ENCODE peak calls at places on chromosomes 3 and 15, in eight cellular contexts. E is SK-N-SH, R is GM23248, M is PC-3, K is OCI-LY7, N is HCT116, F is PC-9, D is hepatocyte. W is an unnamed sample.

GRCh38 chr3:66378256-66378655 is 122.6 kb downstream of the LRIG1 start:
- DNase-seq in E (peak; percentile 60), R (peak; percentile 41), M (peak; percentile 10), K (peak; percentile 57), N (peak; percentile 6), F (no peak), D (no peak), W (peak; percentile 86)

GRCh38 chr3:127829537-127829936 is 7.2 kb upstream of the MGLL start:
- DNase-seq in E (no peak), R (peak; percentile 34), M (no peak), K (peak; percentile 16), N (no peak), F (no peak), D (no peak), W (no peak)

GRCh38 chr15:98421419-98422085 is 226.8 kb upstream of the IGF1R start:
- DNase-seq in E (peak; percentile 92), R (peak; percentile 75), M (peak; percentile 53), K (peak; percentile 26), N (peak; percentile 10), F (peak; percentile 55), D (peak; percentile 84), W (peak; percentile 91)

GRCh38 chr15:98799991-98800390 is 151.7 kb downstream of the IGF1R start:
- DNase-seq in E (no peak), R (peak; percentile 30), M (no peak), K (no peak), N (no peak), F (no peak), D (no peak), W (no peak)

GRCh38 chr3:107674371-107674770 is 151.6 kb downstream of the BBX start:
- DNase-seq in E (no peak), R (peak; percentile 87), M (no peak), K (no peak), N (no peak), F (no peak), D (no peak), W (no peak)

GRCh38 chr3:150870406-150870805 is 34.8 kb downstream of the MINDY4B start:
- DNase-seq in E (no peak), R (peak; percentile 73), M (no peak), K (no peak), N (no peak), F (no peak), D (no peak), W (no peak)

GRCh38 chr3:114714237-114714636 is 420.4 kb downstream of the TIGIT start:
- DNase-seq in E (no peak), R (no peak), M (no peak), K (no peak), N (no peak), F (no peak), D (no peak), W (peak; percentile 36)

GRCh38 chr3:194255252-194256039 is 95.7 kb downstream of the CPN2 start:
- DNase-seq in E (peak; percentile 71), R (no peak), M (no peak), K (peak; percentile 18), N (no peak), F (no peak), D (peak; percentile 60), W (no peak)

GRCh38 chr3:160006282-160007163 is 17.9 kb downstream of the IL12A start:
- DNase-seq in E (peak; percentile 77), R (peak; percentile 82), M (peak; percentile 84), K (peak; percentile 42), N (peak; percentile 73), F (peak; percentile 61), D (peak; percentile 77), W (peak; percentile 73)

GRCh38 chr3:58237238-58237939 is at the start of gene ABHD6:
- DNase-seq in E (peak; percentile 94), R (peak; percentile 86), M (peak; percentile 66), K (peak; percentile 86), N (peak; percentile 33), F (peak; percentile 77), D (peak; percentile 89), W (peak; percentile 83)

GRCh38 chr15:59997070-59997701 is 6.9 kb upstream of the FOXB1 start:
- DNase-seq in E (peak; percentile 30), R (no peak), M (peak; percentile 42), K (no peak), N (no peak), F (peak; percentile 45), D (no peak), W (peak; percentile 98)

GRCh38 chr3:149382518-149382917 is 5.1 kb upstream of the TM4SF1 start:
- DNase-seq in E (no peak), R (peak; percentile 7), M (no peak), K (no peak), N (no peak), F (no peak), D (no peak), W (no peak)

GRCh38 chr3:172595648-172596393 is 72.6 kb upstream of the TNFSF10 start:
- DNase-seq in E (no peak), R (peak; percentile 86), M (peak; percentile 77), K (peak; percentile 48), N (peak; percentile 48), F (peak; percentile 32), D (peak; percentile 76), W (peak; percentile 74)

GRCh38 chr3:12710062-12710461 is 46.1 kb upstream of the RAF1 start:
- DNase-seq in E (no peak), R (no peak), M (no peak), K (peak; percentile 73), N (no peak), F (no peak), D (no peak), W (no peak)

GRCh38 chr3:37816271-37816670 is 45.4 kb upstream of the CTDSPL start:
- DNase-seq in E (no peak), R (peak; percentile 16), M (no peak), K (no peak), N (no peak), F (no peak), D (no peak), W (no peak)

GRCh38 chr15:90596943-90597342 is 67.2 kb downstream of the CRTC3 start:
- DNase-seq in E (no peak), R (no peak), M (no peak), K (peak; percentile 24), N (no peak), F (no peak), D (no peak), W (no peak)

GRCh38 chr3:54826255-54826691 is 101.6 kb downstream of the LRTM1 start:
- DNase-seq in E (no peak), R (peak; percentile 50), M (no peak), K (no peak), N (no peak), F (no peak), D (no peak), W (no peak)

GRCh38 chr15:65344909-65345275 is 32.9 kb downstream of the IGDCC3 start:
- DNase-seq in E (peak; percentile 20), R (peak; percentile 45), M (peak; percentile 11), K (no peak), N (no peak), F (no peak), D (no peak), W (no peak)

GRCh38 chr3:113194747-113195400 is 16.5 kb upstream of the BOC start:
- DNase-seq in E (peak; percentile 56), R (no peak), M (no peak), K (no peak), N (no peak), F (no peak), D (peak; percentile 58), W (no peak)

GRCh38 chr3:46552538-46552937 is 13.6 kb downstream of the LRRC2 start:
- DNase-seq in E (no peak), R (no peak), M (no peak), K (no peak), N (no peak), F (no peak), D (no peak), W (no peak)
- H2AFZ ChIP-seq in E (no peak overlapping the region), R (no peak overlapping the region), M (no peak overlapping the region), K (peak overlapping the region; percentile 9), N (no peak overlapping the region), F (no peak overlapping the region), D (no peak overlapping the region), W (no peak overlapping the region)

DNA sequence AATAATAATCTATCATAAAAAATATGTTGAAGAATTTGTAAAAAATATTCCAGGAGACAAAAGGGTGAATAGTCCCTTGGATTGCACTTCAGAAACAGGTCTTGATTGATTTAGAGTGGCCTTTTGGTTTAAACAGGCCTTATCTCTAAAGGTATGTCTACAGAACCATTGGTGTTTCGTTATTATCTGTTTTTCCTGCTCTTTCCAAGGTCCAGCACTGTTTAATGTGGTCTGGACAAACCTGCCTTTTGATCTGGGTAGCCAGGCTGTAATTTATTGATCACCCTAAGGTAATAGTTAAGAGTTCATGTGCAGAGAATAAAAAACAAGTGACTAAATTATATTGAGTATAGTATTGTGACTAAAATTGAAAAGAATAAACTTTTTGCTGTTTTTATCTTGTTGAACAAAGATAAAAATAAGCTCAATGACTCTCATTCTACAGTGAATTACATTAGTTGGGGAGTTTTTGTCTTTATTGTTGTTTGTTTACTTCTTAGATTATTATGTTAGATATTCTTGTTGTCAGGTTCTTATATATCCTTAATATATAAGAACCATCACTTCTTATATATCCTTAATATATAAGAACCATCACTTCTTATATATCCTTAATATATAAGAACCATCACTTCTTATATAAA is 25.1 kb downstream of the SLC2A2 start:
- DNase-seq in E (no peak), R (no peak), M (no peak), K (no peak), N (no peak), F (no peak), D (no peak), W (no peak)
- H3K4me1 ChIP-seq in E (peaks cover 61% of the 10 kb centered on the region), R (peaks cover 76% of the 10 kb centered on the region), M (peaks cover 48% of the 10 kb centered on the region), K (no peaks in the 10 kb centered on the region), N (peaks cover 25% of the 10 kb centered on the region), F (peaks cover 55% of the 10 kb centered on the region), D (peaks cover 53% of the 10 kb centered on the region), W (no peaks in the 10 kb centered on the region)

DNA sequence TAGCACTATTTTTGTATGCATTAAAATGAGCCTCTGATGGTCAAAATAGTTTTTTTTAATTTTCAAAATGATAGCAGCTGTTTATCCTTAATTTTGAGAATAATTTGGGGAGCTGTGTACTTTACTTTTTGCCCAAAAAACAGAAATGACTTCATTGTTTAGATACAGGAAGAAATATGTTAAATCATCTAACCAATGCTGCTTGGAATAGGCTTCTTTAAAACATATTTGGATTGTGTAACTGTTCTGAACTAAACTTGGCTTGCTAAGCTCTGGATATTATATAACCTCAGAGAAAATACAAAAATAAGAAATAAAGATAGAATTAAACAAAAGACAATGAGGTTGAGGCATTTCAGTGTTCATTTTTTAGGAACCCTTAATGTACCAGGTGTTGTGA is 119.3 kb downstream of the SERPINI1 start:
- DNase-seq in E (no peak), R (no peak), M (no peak), K (no peak), N (no peak), F (no peak), D (no peak), W (no peak)
- H3K9me2 ChIP-seq in E (no peaks in the 10 kb centered on the region), R (no peaks in the 10 kb centered on the region), M (no peaks in the 10 kb centered on the region), K (no peaks in the 10 kb centered on the region), N (no peaks in the 10 kb centered on the region), F (no peaks in the 10 kb centered on the region), D (no peaks in the 10 kb centered on the region), W (no peaks in the 10 kb centered on the region)

DNA sequence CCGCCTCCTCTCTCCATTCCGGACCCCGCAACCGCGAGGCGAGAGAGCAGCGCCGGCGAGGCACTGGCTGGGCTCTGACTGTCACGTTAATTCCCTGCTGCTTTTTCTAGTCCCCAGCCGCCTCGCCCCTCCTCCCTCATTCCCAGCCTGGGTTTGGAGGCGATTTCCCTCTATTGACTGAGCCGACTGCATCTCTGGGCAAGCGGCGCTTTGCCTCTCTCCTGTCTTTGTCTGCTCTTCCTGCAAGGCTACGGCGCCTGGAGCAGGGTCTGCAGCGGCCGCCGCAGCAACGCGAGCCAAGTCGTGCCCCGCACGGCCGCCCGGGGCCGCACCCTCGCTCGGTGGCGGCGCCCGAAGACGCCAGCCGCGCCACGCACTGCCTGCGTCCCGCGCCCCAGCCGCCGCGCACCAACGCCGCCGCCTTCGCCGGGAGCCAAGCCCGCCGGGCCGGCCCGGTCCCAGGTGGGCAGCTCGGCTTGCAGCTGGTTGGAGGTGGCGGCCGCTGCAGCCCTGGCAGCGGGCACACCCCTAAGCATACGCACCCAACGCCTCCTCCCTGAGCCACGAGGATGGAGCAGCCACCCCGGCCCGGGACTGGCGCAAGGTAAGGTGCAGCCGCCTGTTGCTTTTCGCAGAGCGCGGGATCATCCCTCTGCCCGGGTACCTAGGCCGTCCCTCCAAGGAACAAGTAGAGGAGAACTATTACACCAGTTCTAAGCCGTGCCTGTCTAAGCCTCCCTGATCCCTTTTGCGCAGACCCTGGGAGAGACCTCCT is at the start of gene LRRC3B:
- DNase-seq in E (peak; percentile 75), R (no peak), M (no peak), K (no peak), N (no peak), F (no peak), D (peak; percentile 37), W (peak; percentile 86)
- H2AFZ ChIP-seq in E (no peak within 1 kb of the TSS), R (no peak within 1 kb of the TSS), M (no peak within 1 kb of the TSS), K (no peak within 1 kb of the TSS), N (no peak within 1 kb of the TSS), F (no peak within 1 kb of the TSS), D (peak within 1 kb of the TSS; percentile 65), W (peak within 1 kb of the TSS; percentile 99)